ENCODE peak calls at places on chromosomes 1 and 21, in four cellular contexts. S, Y, K and O are unnamed samples.

GRCh38 chr1:159900086-159900680 is at the start of gene CFAP45:
- DNase-seq in Y (no peak), S (no peak), K (no peak), O (no peak)

GRCh38 chr1:223246468-223246867 is 103.4 kb upstream of the TLR5 start:
- DNase-seq in Y (no peak), S (no peak), K (no peak), O (no peak)

GRCh38 chr1:39174400-39175081 is 30.0 kb upstream of the MACF1 start:
- DNase-seq in S (no peak), K (no peak), Y (no peak), O (no peak)

GRCh38 chr1:232726048-232726779 is 79.0 kb upstream of the MAP10 start:
- DNase-seq in Y (no peak), S (no peak), K (no peak), O (no peak)

GRCh38 chr1:112061852-112062451 is 72.5 kb upstream of the KCND3 start:
- DNase-seq in K (no peak), S (no peak), Y (no peak), O (no peak)

GRCh38 chr1:205576805-205577761 is 54.7 kb downstream of the ELK4 start:
- DNase-seq in K (no peak), Y (no peak), S (no peak), O (no peak)

GRCh38 chr1:183080406-183080805 is 57.2 kb downstream of the LAMC1 start:
- DNase-seq in K (no peak), S (peak), Y (peak), O (no peak)

GRCh38 chr1:31421404-31422040 is 8.5 kb downstream of the SERINC2 start:
- DNase-seq in S (no peak), Y (peak), K (no peak), O (no peak)

GRCh38 chr1:184910005-184910404 is 64.3 kb downstream of the NIBAN1 start:
- DNase-seq in K (no peak), Y (no peak), S (no peak), O (no peak)

GRCh38 chr1:179269071-179269470 is 24.5 kb upstream of the SOAT1 start:
- DNase-seq in S (no peak), K (no peak), Y (no peak), O (no peak)

GRCh38 chr1:11537854-11538591 is 59.1 kb downstream of the DISP3 start:
- DNase-seq in S (no peak), K (no peak), Y (no peak), O (no peak)

GRCh38 chr1:54007613-54008012 is 10.4 kb downstream of the LDLRAD1 start:
- DNase-seq in Y (no peak), S (no peak), K (no peak), O (no peak)

GRCh38 chr1:111990026-111990877 is 784 bp upstream of the KCND3 start:
- DNase-seq in S (no peak), K (no peak), Y (no peak), O (no peak)

GRCh38 chr1:244435562-244436205 is 16.0 kb downstream of the ADSS2 start:
- DNase-seq in Y (no peak), S (peak), K (peak), O (no peak)

GRCh38 chr1:63713041-63713440 is 60.8 kb upstream of the ROR1 start:
- DNase-seq in K (no peak), Y (no peak), S (no peak), O (no peak)

GRCh38 chr21:35859677-35860076 is 200.6 kb downstream of the SETD4 start:
- DNase-seq in Y (no peak), S (no peak), K (no peak), O (no peak)

GRCh38 chr1:6424000-6424565 is 493 bp upstream of the ESPN start:
- DNase-seq in K (no peak), Y (no peak), S (no peak), O (no peak)

GRCh38 chr1:61570191-61570590 is 154.8 kb downstream of the TM2D1 start:
- DNase-seq in K (no peak), Y (no peak), S (no peak), O (no peak)

GRCh38 chr1:212073490-212073889 is 37.9 kb downstream of the DTL start:
- DNase-seq in K (no peak), Y (no peak), S (no peak), O (no peak)

GRCh38 chr1:205313681-205314308 is 7.8 kb downstream of the NUAK2 start:
- DNase-seq in Y (no peak), K (no peak), S (no peak), O (no peak)

GRCh38 chr21:44421901-44422840 is 33.1 kb upstream of the LRRC3 start:
- DNase-seq in S (no peak), K (no peak), Y (no peak), O (no peak)

GRCh38 chr1:31897534-31898100 is 40.6 kb downstream of the PTP4A2 start:
- DNase-seq in Y (no peak), S (no peak), K (no peak), O (no peak)